ENCODE peak calls at places on chromosomes 3 and 15, in ten cellular contexts. One of them, this sample, is unnamed.

GRCh38 chr3:51550080-51550819 is 11.7 kb downstream of the RAD54L2 start:
- DNase-seq in A549: no peak
- DNase-seq in WTC11: no peak
- DNase-seq in GM12878: no peak
- DNase-seq in H1: no peak
- DNase-seq in K562: no peak
- DNase-seq in HepG2: peak; percentile 70
- DNase-seq in HCT116: no peak
- DNase-seq in endothelial cell of umbilical vein: no peak
- DNase-seq in SK-N-SH: no peak
- DNase-seq in this sample: no peak

GRCh38 chr3:128133273-128133883 is 9.8 kb upstream of the RUVBL1 start:
- DNase-seq in A549: no peak
- DNase-seq in WTC11: peak; percentile 72
- DNase-seq in GM12878: no peak
- DNase-seq in H1: peak; percentile 72
- DNase-seq in K562: no peak
- DNase-seq in HepG2: peak; percentile 47
- DNase-seq in HCT116: peak; percentile 36
- DNase-seq in endothelial cell of umbilical vein: peak; percentile 76
- DNase-seq in SK-N-SH: peak; percentile 44
- DNase-seq in this sample: peak; percentile 61

GRCh38 chr15:67895237-67895636 is 55.4 kb upstream of the RNU6-1 start:
- DNase-seq in A549: no peak
- DNase-seq in WTC11: no peak
- DNase-seq in GM12878: no peak
- DNase-seq in H1: no peak
- DNase-seq in K562: no peak
- DNase-seq in HepG2: no peak
- DNase-seq in HCT116: no peak
- DNase-seq in endothelial cell of umbilical vein: no peak
- DNase-seq in SK-N-SH: no peak
- DNase-seq in this sample: no peak

GRCh38 chr3:126965526-126966080 is 17.3 kb upstream of the PLXNA1 start:
- DNase-seq in A549: no peak
- DNase-seq in WTC11: no peak
- DNase-seq in GM12878: no peak
- DNase-seq in H1: no peak
- DNase-seq in K562: no peak
- DNase-seq in HepG2: no peak
- DNase-seq in HCT116: no peak
- DNase-seq in endothelial cell of umbilical vein: no peak
- DNase-seq in SK-N-SH: no peak
- DNase-seq in this sample: no peak

GRCh38 chr15:64454282-64454681 is 6.1 kb upstream of the ZNF609 start:
- DNase-seq in A549: no peak
- DNase-seq in WTC11: no peak
- DNase-seq in GM12878: no peak
- DNase-seq in H1: no peak
- DNase-seq in K562: no peak
- DNase-seq in HepG2: no peak
- DNase-seq in HCT116: no peak
- DNase-seq in endothelial cell of umbilical vein: no peak
- DNase-seq in SK-N-SH: no peak
- DNase-seq in this sample: no peak

GRCh38 chr3:123755085-123755484 is 129.0 kb downstream of the MYLK start:
- DNase-seq in A549: peak; percentile 94
- DNase-seq in WTC11: no peak
- DNase-seq in GM12878: no peak
- DNase-seq in H1: peak; percentile 31
- DNase-seq in K562: no peak
- DNase-seq in HepG2: peak; percentile 98
- DNase-seq in HCT116: no peak
- DNase-seq in endothelial cell of umbilical vein: no peak
- DNase-seq in SK-N-SH: no peak
- DNase-seq in this sample: no peak

GRCh38 chr3:133040696-133041523 is 2.7 kb downstream of the TMEM108 start:
- DNase-seq in A549: peak; percentile 67
- DNase-seq in WTC11: peak; percentile 86
- DNase-seq in GM12878: peak; percentile 21
- DNase-seq in H1: peak; percentile 87
- DNase-seq in K562: peak; percentile 35
- DNase-seq in HepG2: peak; percentile 58
- DNase-seq in HCT116: peak; percentile 51
- DNase-seq in endothelial cell of umbilical vein: peak; percentile 64
- DNase-seq in SK-N-SH: peak; percentile 78
- DNase-seq in this sample: peak; percentile 63

GRCh38 chr3:61381745-61382392 is 130.6 kb upstream of the FHIT start:
- DNase-seq in A549: peak; percentile 7
- DNase-seq in WTC11: no peak
- DNase-seq in GM12878: no peak
- DNase-seq in H1: no peak
- DNase-seq in K562: peak; percentile 22
- DNase-seq in HepG2: peak; percentile 35
- DNase-seq in HCT116: peak; percentile 48
- DNase-seq in endothelial cell of umbilical vein: peak; percentile 33
- DNase-seq in SK-N-SH: peak; percentile 39
- DNase-seq in this sample: peak; percentile 51

GRCh38 chr15:28901587-28901980 is 15.8 kb downstream of the APBA2 start:
- DNase-seq in A549: no peak
- DNase-seq in WTC11: no peak
- DNase-seq in GM12878: no peak
- DNase-seq in H1: no peak
- DNase-seq in K562: no peak
- DNase-seq in HepG2: no peak
- DNase-seq in HCT116: no peak
- DNase-seq in endothelial cell of umbilical vein: no peak
- DNase-seq in SK-N-SH: no peak
- DNase-seq in this sample: no peak

GRCh38 chr15:28902856-28903255 is 17.1 kb downstream of the APBA2 start:
- DNase-seq in A549: no peak
- DNase-seq in WTC11: no peak
- DNase-seq in GM12878: no peak
- DNase-seq in H1: no peak
- DNase-seq in K562: no peak
- DNase-seq in HepG2: no peak
- DNase-seq in HCT116: no peak
- DNase-seq in endothelial cell of umbilical vein: no peak
- DNase-seq in SK-N-SH: no peak
- DNase-seq in this sample: no peak

GRCh38 chr15:28900892-28901586 is 15.3 kb downstream of the APBA2 start:
- DNase-seq in A549: no peak
- DNase-seq in WTC11: no peak
- DNase-seq in GM12878: no peak
- DNase-seq in H1: no peak
- DNase-seq in K562: no peak
- DNase-seq in HepG2: no peak
- DNase-seq in HCT116: no peak
- DNase-seq in endothelial cell of umbilical vein: no peak
- DNase-seq in SK-N-SH: no peak
- DNase-seq in this sample: no peak

GRCh38 chr15:28903555-28903954 is 17.8 kb downstream of the APBA2 start:
- DNase-seq in A549: no peak
- DNase-seq in WTC11: no peak
- DNase-seq in GM12878: no peak
- DNase-seq in H1: no peak
- DNase-seq in K562: no peak
- DNase-seq in HepG2: no peak
- DNase-seq in HCT116: no peak
- DNase-seq in endothelial cell of umbilical vein: no peak
- DNase-seq in SK-N-SH: peak; percentile 14
- DNase-seq in this sample: peak; percentile 27

DNA sequence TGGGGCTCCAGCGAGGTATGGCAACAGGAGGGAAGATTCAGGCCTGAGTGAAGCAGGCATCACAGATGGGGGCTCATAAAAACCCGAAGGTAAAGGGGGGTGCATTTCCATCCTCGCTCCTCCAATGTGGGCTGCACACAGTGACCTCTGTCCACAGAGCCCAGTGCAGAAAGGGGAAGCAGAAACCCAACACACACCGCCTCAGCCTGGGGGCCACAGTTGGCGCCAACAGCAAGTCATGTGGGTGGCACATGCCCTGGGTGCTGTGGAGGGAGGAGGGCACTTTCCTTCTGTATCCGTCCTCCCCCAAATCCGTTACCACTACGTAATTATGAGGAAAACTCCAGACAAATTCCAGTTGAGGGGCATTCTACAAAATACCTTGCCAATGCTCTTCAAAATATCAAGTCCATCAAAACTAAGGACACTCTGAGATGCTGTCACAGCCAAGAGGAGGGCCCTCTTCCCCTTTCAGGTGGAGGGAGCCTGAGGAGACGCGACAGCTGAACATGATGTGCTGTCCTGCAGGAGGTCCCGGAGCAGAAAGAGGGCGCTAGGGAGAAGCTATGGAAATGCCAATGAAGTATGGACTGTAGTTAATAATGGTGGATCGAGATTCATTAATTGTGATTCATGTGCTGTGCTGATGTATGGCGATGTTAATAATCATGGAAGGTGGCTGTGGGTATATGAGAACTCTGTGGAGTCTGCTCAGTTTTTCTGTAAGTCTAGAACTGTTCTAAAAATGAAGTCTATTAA is 16.4 kb downstream of the APBA2 start:
- DNase-seq in A549: no peak
- DNase-seq in WTC11: peak; percentile 59
- DNase-seq in GM12878: no peak
- DNase-seq in H1: no peak
- DNase-seq in K562: no peak
- DNase-seq in HepG2: no peak
- DNase-seq in HCT116: no peak
- DNase-seq in endothelial cell of umbilical vein: no peak
- DNase-seq in SK-N-SH: no peak
- DNase-seq in this sample: peak; percentile 18
- TF ChIP-seq MAX in A549: no peak
- TF ChIP-seq MAX in WTC11: no peak
- TF ChIP-seq MAX in GM12878: no peak
- TF ChIP-seq MAX in H1: no peak
- TF ChIP-seq MAX in K562: no peak
- TF ChIP-seq MAX in HepG2: no peak
- TF ChIP-seq MAX in HCT116: no peak
- TF ChIP-seq MAX in endothelial cell of umbilical vein: no peak
- TF ChIP-seq MAX in SK-N-SH: no peak
- TF ChIP-seq MAX in this sample: peak; percentile 19

GRCh38 chr15:63082366-63082765 is 39.3 kb upstream of the LACTB start:
- DNase-seq in A549: no peak
- DNase-seq in WTC11: no peak
- DNase-seq in GM12878: no peak
- DNase-seq in H1: no peak
- DNase-seq in K562: no peak
- DNase-seq in HepG2: peak; percentile 36
- DNase-seq in HCT116: no peak
- DNase-seq in endothelial cell of umbilical vein: no peak
- DNase-seq in SK-N-SH: no peak
- DNase-seq in this sample: no peak

GRCh38 chr15:63079938-63080626 is 37.5 kb downstream of the TPM1 start:
- DNase-seq in A549: peak; percentile 44
- DNase-seq in WTC11: no peak
- DNase-seq in GM12878: no peak
- DNase-seq in H1: no peak
- DNase-seq in K562: no peak
- DNase-seq in HepG2: peak; percentile 62
- DNase-seq in HCT116: peak; percentile 12
- DNase-seq in endothelial cell of umbilical vein: no peak
- DNase-seq in SK-N-SH: no peak
- DNase-seq in this sample: no peak

GRCh38 chr15:63083046-63083445 is 38.6 kb upstream of the LACTB start:
- DNase-seq in A549: no peak
- DNase-seq in WTC11: no peak
- DNase-seq in GM12878: no peak
- DNase-seq in H1: no peak
- DNase-seq in K562: no peak
- DNase-seq in HepG2: no peak
- DNase-seq in HCT116: no peak
- DNase-seq in endothelial cell of umbilical vein: no peak
- DNase-seq in SK-N-SH: no peak
- DNase-seq in this sample: no peak

GRCh38 chr15:63077952-63078351 is 35.4 kb downstream of the TPM1 start:
- DNase-seq in A549: no peak
- DNase-seq in WTC11: no peak
- DNase-seq in GM12878: no peak
- DNase-seq in H1: peak; percentile 49
- DNase-seq in K562: no peak
- DNase-seq in HepG2: no peak
- DNase-seq in HCT116: no peak
- DNase-seq in endothelial cell of umbilical vein: no peak
- DNase-seq in SK-N-SH: no peak
- DNase-seq in this sample: no peak

GRCh38 chr15:63080638-63081250 is 38.2 kb downstream of the TPM1 start:
- DNase-seq in A549: no peak
- DNase-seq in WTC11: no peak
- DNase-seq in GM12878: no peak
- DNase-seq in H1: no peak
- DNase-seq in K562: no peak
- DNase-seq in HepG2: no peak
- DNase-seq in HCT116: no peak
- DNase-seq in endothelial cell of umbilical vein: no peak
- DNase-seq in SK-N-SH: no peak
- DNase-seq in this sample: no peak
- TF ChIP-seq MAX in A549: no peak
- TF ChIP-seq MAX in WTC11: no peak
- TF ChIP-seq MAX in GM12878: no peak
- TF ChIP-seq MAX in H1: no peak
- TF ChIP-seq MAX in K562: no peak
- TF ChIP-seq MAX in HepG2: no peak
- TF ChIP-seq MAX in HCT116: no peak
- TF ChIP-seq MAX in endothelial cell of umbilical vein: no peak
- TF ChIP-seq MAX in SK-N-SH: no peak
- TF ChIP-seq MAX in this sample: no peak

DNA sequence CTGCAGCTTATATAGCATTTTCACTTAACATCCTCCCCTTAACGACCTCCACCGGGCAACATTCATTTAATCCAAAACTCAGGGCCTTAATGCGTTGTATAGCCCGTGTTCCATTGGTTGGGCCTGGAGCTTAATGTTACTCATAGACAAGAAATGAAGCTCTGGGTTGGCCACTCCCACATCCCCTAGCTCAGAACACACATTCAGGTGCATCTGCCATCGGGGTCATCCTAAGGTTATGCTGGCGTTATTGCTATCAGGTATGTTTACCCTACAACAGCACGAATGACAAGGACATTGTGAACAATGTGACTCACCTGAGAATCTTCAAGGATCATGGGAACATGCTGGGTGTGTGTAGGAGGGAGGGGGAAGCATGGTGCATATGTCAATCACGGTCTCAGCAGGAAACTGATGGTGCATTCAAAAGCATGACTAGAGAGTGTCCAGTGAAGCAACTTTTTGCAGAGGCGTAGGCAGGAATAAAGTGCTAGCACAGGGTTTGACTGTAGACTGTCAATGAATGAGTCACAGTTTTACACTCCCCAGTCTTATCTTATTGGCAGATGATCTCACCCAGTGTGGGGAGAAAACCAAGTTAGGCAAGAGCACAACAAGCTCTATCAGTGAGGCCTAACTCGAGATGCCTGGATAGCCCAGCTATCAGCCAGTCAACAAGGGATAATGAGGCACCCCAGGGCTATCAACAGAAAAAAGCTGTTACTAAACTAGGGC is 402.1 kb upstream of the MCTP2 start:
- DNase-seq in A549: no peak
- DNase-seq in WTC11: no peak
- DNase-seq in GM12878: no peak
- DNase-seq in H1: no peak
- DNase-seq in K562: no peak
- DNase-seq in HepG2: no peak
- DNase-seq in HCT116: no peak
- DNase-seq in endothelial cell of umbilical vein: no peak
- DNase-seq in SK-N-SH: peak; percentile 36
- DNase-seq in this sample: peak; percentile 88
- TF ChIP-seq MAX in A549: no peak
- TF ChIP-seq MAX in WTC11: no peak
- TF ChIP-seq MAX in GM12878: no peak
- TF ChIP-seq MAX in H1: no peak
- TF ChIP-seq MAX in K562: no peak
- TF ChIP-seq MAX in HepG2: no peak
- TF ChIP-seq MAX in HCT116: no peak
- TF ChIP-seq MAX in endothelial cell of umbilical vein: no peak
- TF ChIP-seq MAX in SK-N-SH: no peak
- TF ChIP-seq MAX in this sample: peak; percentile 73

GRCh38 chr3:188944108-188944507 is 227.7 kb upstream of the TPRG1 start:
- DNase-seq in A549: no peak
- DNase-seq in WTC11: no peak
- DNase-seq in GM12878: no peak
- DNase-seq in H1: no peak
- DNase-seq in K562: no peak
- DNase-seq in HepG2: no peak
- DNase-seq in HCT116: no peak
- DNase-seq in endothelial cell of umbilical vein: no peak
- DNase-seq in SK-N-SH: no peak
- DNase-seq in this sample: no peak

GRCh38 chr3:188941103-188941502 is 230.7 kb upstream of the TPRG1 start:
- DNase-seq in A549: no peak
- DNase-seq in WTC11: no peak
- DNase-seq in GM12878: no peak
- DNase-seq in H1: no peak
- DNase-seq in K562: no peak
- DNase-seq in HepG2: no peak
- DNase-seq in HCT116: no peak
- DNase-seq in endothelial cell of umbilical vein: no peak
- DNase-seq in SK-N-SH: no peak
- DNase-seq in this sample: peak; percentile 22

GRCh38 chr3:188940213-188940914 is 231.4 kb upstream of the TPRG1 start:
- DNase-seq in A549: no peak
- DNase-seq in WTC11: no peak
- DNase-seq in GM12878: no peak
- DNase-seq in H1: peak; percentile 8
- DNase-seq in K562: no peak
- DNase-seq in HepG2: no peak
- DNase-seq in HCT116: no peak
- DNase-seq in endothelial cell of umbilical vein: no peak
- DNase-seq in SK-N-SH: no peak
- DNase-seq in this sample: no peak

GRCh38 chr3:188946351-188946750 is 225.4 kb upstream of the TPRG1 start:
- DNase-seq in A549: no peak
- DNase-seq in WTC11: no peak
- DNase-seq in GM12878: no peak
- DNase-seq in H1: no peak
- DNase-seq in K562: no peak
- DNase-seq in HepG2: no peak
- DNase-seq in HCT116: no peak
- DNase-seq in endothelial cell of umbilical vein: no peak
- DNase-seq in SK-N-SH: no peak
- DNase-seq in this sample: no peak

GRCh38 chr3:188943591-188943990 is 228.2 kb upstream of the TPRG1 start:
- DNase-seq in A549: no peak
- DNase-seq in WTC11: no peak
- DNase-seq in GM12878: no peak
- DNase-seq in H1: no peak
- DNase-seq in K562: no peak
- DNase-seq in HepG2: no peak
- DNase-seq in HCT116: no peak
- DNase-seq in endothelial cell of umbilical vein: no peak
- DNase-seq in SK-N-SH: no peak
- DNase-seq in this sample: no peak
- TF ChIP-seq MAX in A549: no peak
- TF ChIP-seq MAX in WTC11: no peak
- TF ChIP-seq MAX in GM12878: no peak
- TF ChIP-seq MAX in H1: no peak
- TF ChIP-seq MAX in K562: no peak
- TF ChIP-seq MAX in HepG2: no peak
- TF ChIP-seq MAX in HCT116: no peak
- TF ChIP-seq MAX in endothelial cell of umbilical vein: no peak
- TF ChIP-seq MAX in SK-N-SH: no peak
- TF ChIP-seq MAX in this sample: no peak